ENCODE peak calls at places on chromosome 14, in ten cellular contexts. L, G, A, W, I, Q, S, B, M and F are unnamed samples.

GRCh38 chr14:26863736-26864135 is 265.9 kb upstream of the NOVA1 start:
- DNase-seq in L (no peak), G (no peak), A (no peak), B (no peak), W (peak), M (no peak), S (no peak), I (no peak), Q (no peak), F (no peak)

GRCh38 chr14:55123101-55123500 is 6.0 kb upstream of the LGALS3 start:
- DNase-seq in I (no peak), B (no peak), W (peak), G (no peak), Q (no peak), L (no peak), S (no peak), A (no peak), M (no peak), F (no peak)

GRCh38 chr14:65210827-65211192 is 108.5 kb upstream of the MAX start:
- DNase-seq in I (no peak), M (no peak), L (no peak), Q (no peak), B (no peak), S (no peak), A (no peak), G (no peak), W (peak), F (no peak)

GRCh38 chr14:99759546-99759925 is 33.7 kb upstream of the EML1 start:
- DNase-seq in B (peak), A (no peak), W (no peak), I (no peak), Q (no peak), L (no peak), M (no peak), G (peak), S (no peak), F (no peak)

GRCh38 chr14:60214415-60215126 is 34.5 kb upstream of the PPM1A start:
- DNase-seq in G (no peak), B (no peak), A (no peak), M (no peak), Q (no peak), I (no peak), L (no peak), S (no peak), W (no peak), F (no peak)

GRCh38 chr14:75518625-75519024 is 3.6 kb upstream of the BATF start:
- DNase-seq in Q (no peak), M (no peak), L (no peak), A (no peak), B (peak), G (no peak), S (no peak), I (no peak), W (peak), F (no peak)

GRCh38 chr14:61950340-61950739 is 188.1 kb downstream of the SNAPC1 start:
- DNase-seq in Q (no peak), B (peak), A (no peak), S (no peak), L (no peak), M (no peak), G (no peak), W (no peak), I (no peak), F (no peak)

GRCh38 chr14:60652674-60653387 is 3.6 kb upstream of the SIX1 start:
- DNase-seq in S (no peak), I (no peak), W (no peak), L (no peak), A (peak), B (peak), G (no peak), M (no peak), Q (no peak), F (no peak)

GRCh38 chr14:25696176-25696575 is 646.2 kb upstream of the STXBP6 start:
- DNase-seq in A (no peak), L (no peak), M (no peak), S (no peak), B (no peak), W (no peak), G (no peak), I (no peak), Q (no peak), F (no peak)

GRCh38 chr14:34569750-34570149 is 30.2 kb upstream of the EAPP start:
- DNase-seq in L (no peak), S (no peak), Q (no peak), W (no peak), G (no peak), M (no peak), B (no peak), I (no peak), A (no peak), F (no peak)

GRCh38 chr14:88825078-88825458 is 617 bp downstream of the TTC8 start:
- DNase-seq in S (no peak), A (no peak), L (no peak), M (no peak), Q (no peak), I (no peak), W (no peak), G (no peak), B (no peak), F (no peak)